ENCODE peak calls at places on chromosomes 2 and 18, in six cellular contexts. Z is kidney epithelial cell, W is lung, K is colonic mucosa, S is ovary, F is neural progenitor cell. R is an unnamed sample.

GRCh38 chr2:15560404-15560987 is 638 bp downstream of the NBAS start:
- DNase-seq in Z (no peak), W (no peak), K (peak; percentile 18), S (peak; percentile 18), F (peak; percentile 55), R (no peak)

GRCh38 chr18:55585586-55586521 is 2.1 kb downstream of the TCF4 start:
- DNase-seq in Z (no peak), W (no peak), K (no peak), S (peak; percentile 22), F (peak; percentile 27), R (no peak)

GRCh38 chr2:174026122-174026845 is 61.1 kb upstream of the SP3 start:
- DNase-seq in Z (no peak), W (no peak), K (no peak), S (no peak), F (no peak), R (no peak)

GRCh38 chr2:152355411-152355831 is 20.4 kb downstream of the FMNL2 start:
- DNase-seq in Z (no peak), W (no peak), K (no peak), S (no peak), F (no peak), R (no peak)

GRCh38 chr2:51103205-51103604 is 71.3 kb upstream of the NRXN1 start:
- DNase-seq in Z (peak; percentile 34), W (peak; percentile 30), K (no peak), S (no peak), F (peak; percentile 77), R (no peak)

GRCh38 chr18:24735504-24736243 is 275.2 kb downstream of the HRH4 start:
- DNase-seq in Z (no peak), W (no peak), K (no peak), S (no peak), F (no peak), R (no peak)

GRCh38 chr2:177303939-177304338 is 39.4 kb upstream of the NFE2L2 start:
- DNase-seq in Z (no peak), W (no peak), K (no peak), S (no peak), F (no peak), R (no peak)

GRCh38 chr2:178418426-178418825 is 32.5 kb downstream of the PRKRA start:
- DNase-seq in Z (no peak), W (no peak), K (no peak), S (no peak), F (no peak), R (no peak)

GRCh38 chr18:48794251-48794970 is 156.4 kb downstream of the SMAD7 start:
- DNase-seq in Z (no peak), W (no peak), K (no peak), S (no peak), F (no peak), R (peak; percentile 20)

GRCh38 chr18:652131-652530 is 5.3 kb upstream of the TYMS start:
- DNase-seq in Z (no peak), W (no peak), K (no peak), S (no peak), F (no peak), R (no peak)

GRCh38 chr2:53970898-53971681 is at the start of gene PSME4:
- DNase-seq in Z (peak; percentile 55), W (peak; percentile 97), K (peak; percentile 97), S (peak; percentile 96), F (peak; percentile 96), R (peak; percentile 95)

GRCh38 chr2:232483296-232483922 is 4.2 kb downstream of the ECEL1 start:
- DNase-seq in Z (no peak), W (no peak), K (no peak), S (peak; percentile 27), F (no peak), R (peak; percentile 47)

GRCh38 chr2:98027535-98027934 is 31.8 kb upstream of the TMEM131 start:
- DNase-seq in Z (no peak), W (no peak), K (peak; percentile 13), S (no peak), F (no peak), R (no peak)

GRCh38 chr2:18740428-18740827 is 151.1 kb upstream of the NT5C1B start:
- DNase-seq in Z (no peak), W (peak; percentile 38), K (no peak), S (no peak), F (no peak), R (no peak)

GRCh38 chr2:145598434-145598833 is 1078.5 kb upstream of the ZEB2 start:
- DNase-seq in Z (no peak), W (no peak), K (no peak), S (no peak), F (no peak), R (no peak)

GRCh38 chr2:112031916-112032582 is 23.0 kb upstream of the TMEM87B start:
- DNase-seq in Z (no peak), W (peak; percentile 72), K (peak; percentile 56), S (no peak), F (peak; percentile 30), R (no peak)

GRCh38 chr18:35407871-35408481 is 30.8 kb upstream of the ZNF396 start:
- DNase-seq in Z (peak; percentile 7), W (peak; percentile 64), K (peak; percentile 74), S (no peak), F (peak; percentile 80), R (no peak)

GRCh38 chr2:213022987-213023386 is 128.4 kb downstream of the IKZF2 start:
- DNase-seq in Z (no peak), W (no peak), K (no peak), S (no peak), F (peak; percentile 17), R (no peak)

GRCh38 chr18:26317353-26317865 is 91.2 kb downstream of the TAF4B start:
- DNase-seq in Z (no peak), W (no peak), K (no peak), S (no peak), F (no peak), R (no peak)

GRCh38 chr2:122899614-122900013 is 1125.5 kb upstream of the CNTNAP5 start:
- DNase-seq in Z (no peak), W (no peak), K (no peak), S (no peak), F (no peak), R (no peak)

GRCh38 chr2:101818531-101819451 is 121.3 kb downstream of the MAP4K4 start:
- DNase-seq in Z (no peak), W (no peak), K (no peak), S (no peak), F (peak; percentile 77), R (no peak)

GRCh38 chr2:54755641-54756326 is 32.3 kb downstream of the EML6 start:
- DNase-seq in Z (no peak), W (no peak), K (no peak), S (no peak), F (no peak), R (no peak)

GRCh38 chr2:106358081-106358480 is 110.1 kb downstream of the RGPD3 start:
- DNase-seq in Z (no peak), W (no peak), K (no peak), S (no peak), F (no peak), R (no peak)

GRCh38 chr18:63106727-63107126 is 212.8 kb downstream of the BCL2 start:
- DNase-seq in Z (no peak), W (no peak), K (no peak), S (no peak), F (no peak), R (no peak)

GRCh38 chr2:9244985-9245544 is 38.5 kb downstream of the ASAP2 start:
- DNase-seq in Z (no peak), W (no peak), K (no peak), S (no peak), F (no peak), R (no peak)

GRCh38 chr2:3107567-3107966 is 270.1 kb downstream of the EIPR1 start:
- DNase-seq in Z (no peak), W (peak; percentile 22), K (peak; percentile 4), S (no peak), F (no peak), R (no peak)

GRCh38 chr18:961644-962355 is 57.1 kb downstream of the ADCYAP1 start:
- DNase-seq in Z (no peak), W (no peak), K (peak; percentile 25), S (peak; percentile 58), F (peak; percentile 25), R (no peak)

GRCh38 chr2:42854207-42854818 is 61.9 kb upstream of the HAAO start:
- DNase-seq in Z (no peak), W (no peak), K (no peak), S (peak; percentile 66), F (peak; percentile 49), R (peak; percentile 79)
- TF ChIP-seq CTCF in Z (no peak), W (no peak), K (no peak), S (no peak), F (no peak), R (no peak)

DNA sequence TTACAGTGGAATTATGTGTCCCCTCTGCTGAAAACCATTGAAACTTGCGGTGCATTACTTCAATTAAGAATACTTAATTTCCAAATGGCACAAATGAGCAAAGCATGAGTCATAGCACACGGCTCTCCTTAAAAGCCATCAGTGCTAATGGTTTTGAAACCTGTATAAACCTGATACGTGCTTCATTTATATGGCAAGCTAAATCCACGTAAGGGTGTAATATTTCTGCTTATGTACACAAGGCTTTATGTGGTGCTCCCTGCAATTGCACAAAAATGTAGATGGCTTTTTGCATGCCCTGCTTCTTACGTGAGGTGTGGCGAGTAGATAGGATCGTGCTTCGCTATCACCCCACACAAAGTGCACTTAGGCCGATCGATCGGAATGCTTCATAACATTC is 840.9 kb downstream of the GALR1 start:
- DNase-seq in Z (no peak), W (no peak), K (no peak), S (no peak), F (no peak), R (no peak)
- H3K4me3 ChIP-seq in Z (no peak overlapping the region), W (no peak overlapping the region), K (no peak overlapping the region), S (no peak overlapping the region), F (no peak overlapping the region), R (no peak overlapping the region)

GRCh38 chr18:32920796-32921787 is 148.3 kb upstream of the KLHL14 start:
- DNase-seq in Z (peak; percentile 97), W (no peak), K (no peak), S (no peak), F (no peak), R (no peak)

GRCh38 chr18:32922951-32923430 is 150.2 kb upstream of the KLHL14 start:
- DNase-seq in Z (no peak), W (no peak), K (no peak), S (no peak), F (no peak), R (no peak)

GRCh38 chr18:32915526-32915925 is 142.7 kb upstream of the KLHL14 start:
- DNase-seq in Z (no peak), W (no peak), K (no peak), S (no peak), F (no peak), R (no peak)

GRCh38 chr18:32918692-32919250 is 145.9 kb upstream of the KLHL14 start:
- DNase-seq in Z (no peak), W (no peak), K (no peak), S (no peak), F (no peak), R (no peak)

DNA sequence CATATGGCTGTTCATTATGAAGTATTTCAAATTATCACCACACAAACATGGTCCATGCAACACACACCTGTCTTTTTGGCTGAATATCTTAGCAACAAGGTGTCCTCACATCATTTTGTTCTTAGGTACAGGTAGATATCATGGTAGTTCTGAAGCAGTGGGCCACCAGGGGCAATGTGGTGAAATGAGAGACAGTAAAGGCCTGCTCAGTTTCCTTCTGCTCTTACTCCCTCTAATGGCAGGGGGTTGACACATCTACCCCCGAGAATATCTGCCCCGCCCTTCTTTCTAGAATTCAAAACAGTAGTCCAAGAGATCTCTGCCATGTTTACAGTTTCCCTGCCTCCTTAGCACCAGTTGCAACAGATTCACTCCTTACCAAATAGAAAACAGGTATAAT is 147.0 kb upstream of the KLHL14 start:
- DNase-seq in Z (no peak), W (no peak), K (no peak), S (no peak), F (peak; percentile 83), R (no peak)
- TF ChIP-seq CTCF in Z (peak; percentile 85), W (no peak), K (no peak), S (no peak), F (peak; percentile 85), R (no peak)

GRCh38 chr18:69161383-69162028 is 239.2 kb upstream of the DOK6 start:
- DNase-seq in Z (no peak), W (no peak), K (no peak), S (no peak), F (peak; percentile 31), R (no peak)
- H3K4me3 ChIP-seq in Z (no peak overlapping the region), W (no peak overlapping the region), K (no peak overlapping the region), S (no peak overlapping the region), F (no peak overlapping the region), R (no peak overlapping the region)